ENCODE peak calls at places on chromosomes 12 and 14, in four cellular contexts. One of them, this sample, is unnamed.

GRCh38 chr14:20714593-20715250 is 26.2 kb downstream of the ANG start:
- DNase-seq in astrocyte: no peak
- DNase-seq in IMR-90: peak; percentile 34
- DNase-seq in CD8-positive, alpha-beta T cell: no peak
- DNase-seq in this sample: peak; percentile 88

GRCh38 chr14:103418508-103418818 is 33.2 kb downstream of the MARK3 start:
- DNase-seq in CD8-positive, alpha-beta T cell: no peak
- DNase-seq in astrocyte: peak; percentile 68
- DNase-seq in IMR-90: peak; percentile 87
- DNase-seq in this sample: peak; percentile 93

GRCh38 chr14:59018978-59019377 is 169.5 kb upstream of the DAAM1 start:
- DNase-seq in astrocyte: no peak
- DNase-seq in CD8-positive, alpha-beta T cell: no peak
- DNase-seq in IMR-90: peak; percentile 4
- DNase-seq in this sample: peak; percentile 53

GRCh38 chr12:62724947-62725447 is 210.0 kb downstream of the PPM1H start:
- DNase-seq in IMR-90: peak; percentile 96
- DNase-seq in astrocyte: peak; percentile 100
- DNase-seq in CD8-positive, alpha-beta T cell: no peak
- DNase-seq in this sample: peak; percentile 96

GRCh38 chr14:31420013-31420318 is 384 bp downstream of the HEATR5A start:
- DNase-seq in IMR-90: no peak
- DNase-seq in astrocyte: no peak
- DNase-seq in CD8-positive, alpha-beta T cell: no peak
- DNase-seq in this sample: no peak

GRCh38 chr14:105378199-105378598 is 20.1 kb upstream of the TEX22 start:
- DNase-seq in astrocyte: no peak
- DNase-seq in IMR-90: no peak
- DNase-seq in CD8-positive, alpha-beta T cell: no peak
- DNase-seq in this sample: no peak

GRCh38 chr14:85917631-85918030 is 387.7 kb downstream of the FLRT2 start:
- DNase-seq in astrocyte: no peak
- DNase-seq in CD8-positive, alpha-beta T cell: no peak
- DNase-seq in IMR-90: no peak
- DNase-seq in this sample: no peak

GRCh38 chr12:47312794-47313426 is 233.2 kb upstream of the AMIGO2 start:
- DNase-seq in IMR-90: no peak
- DNase-seq in astrocyte: no peak
- DNase-seq in CD8-positive, alpha-beta T cell: no peak
- DNase-seq in this sample: no peak

GRCh38 chr12:47216150-47216677 is 136.5 kb upstream of the AMIGO2 start:
- DNase-seq in IMR-90: no peak
- DNase-seq in astrocyte: no peak
- DNase-seq in CD8-positive, alpha-beta T cell: peak; percentile 28
- DNase-seq in this sample: no peak

GRCh38 chr14:90593254-90594040 is 196.6 kb downstream of the CALM1 start:
- DNase-seq in IMR-90: no peak
- DNase-seq in CD8-positive, alpha-beta T cell: no peak
- DNase-seq in astrocyte: no peak
- DNase-seq in this sample: no peak

GRCh38 chr12:102799229-102799628 is 117.8 kb downstream of the PAH start:
- DNase-seq in IMR-90: no peak
- DNase-seq in astrocyte: no peak
- DNase-seq in CD8-positive, alpha-beta T cell: no peak
- DNase-seq in this sample: no peak

GRCh38 chr14:68987653-68988036 is 8.5 kb upstream of the ACTN1 start:
- DNase-seq in astrocyte: no peak
- DNase-seq in CD8-positive, alpha-beta T cell: no peak
- DNase-seq in IMR-90: no peak
- DNase-seq in this sample: peak; percentile 6

GRCh38 chr12:75628916-75629315 is 117.5 kb upstream of the KRR1 start:
- DNase-seq in IMR-90: no peak
- DNase-seq in astrocyte: no peak
- DNase-seq in CD8-positive, alpha-beta T cell: no peak
- DNase-seq in this sample: no peak

GRCh38 chr12:55829967-55830600 is 697 bp upstream of the DNAJC14 start:
- DNase-seq in astrocyte: no peak
- DNase-seq in IMR-90: no peak
- DNase-seq in CD8-positive, alpha-beta T cell: no peak
- DNase-seq in this sample: no peak

GRCh38 chr14:99192823-99193222 is 79.2 kb downstream of the BCL11B start:
- DNase-seq in IMR-90: no peak
- DNase-seq in astrocyte: no peak
- DNase-seq in CD8-positive, alpha-beta T cell: no peak
- DNase-seq in this sample: no peak

GRCh38 chr12:13173012-13173441 is 23.5 kb upstream of the EMP1 start:
- DNase-seq in IMR-90: peak; percentile 75
- DNase-seq in CD8-positive, alpha-beta T cell: no peak
- DNase-seq in astrocyte: peak; percentile 70
- DNase-seq in this sample: peak; percentile 83

GRCh38 chr12:116040412-116040811 is 237.1 kb downstream of the MED13L start:
- DNase-seq in astrocyte: peak; percentile 68
- DNase-seq in CD8-positive, alpha-beta T cell: no peak
- DNase-seq in IMR-90: peak; percentile 60
- DNase-seq in this sample: no peak

GRCh38 chr12:117587646-117588287 is 226.3 kb upstream of the NOS1 start:
- DNase-seq in IMR-90: no peak
- DNase-seq in astrocyte: no peak
- DNase-seq in CD8-positive, alpha-beta T cell: no peak
- DNase-seq in this sample: peak; percentile 10

GRCh38 chr12:77992760-77993159 is 162.1 kb downstream of the NAV3 start:
- DNase-seq in astrocyte: no peak
- DNase-seq in CD8-positive, alpha-beta T cell: no peak
- DNase-seq in IMR-90: no peak
- DNase-seq in this sample: no peak

GRCh38 chr12:77998236-77998786 is 167.6 kb downstream of the NAV3 start:
- DNase-seq in CD8-positive, alpha-beta T cell: no peak
- DNase-seq in IMR-90: no peak
- DNase-seq in astrocyte: no peak
- DNase-seq in this sample: peak; percentile 25

GRCh38 chr12:77996670-77997069 is 166.0 kb downstream of the NAV3 start:
- DNase-seq in CD8-positive, alpha-beta T cell: no peak
- DNase-seq in astrocyte: no peak
- DNase-seq in IMR-90: no peak
- DNase-seq in this sample: no peak

GRCh38 chr12:77993658-77994057 is 163.0 kb downstream of the NAV3 start:
- DNase-seq in IMR-90: no peak
- DNase-seq in CD8-positive, alpha-beta T cell: no peak
- DNase-seq in astrocyte: no peak
- DNase-seq in this sample: no peak

GRCh38 chr12:77995436-77996167 is 164.9 kb downstream of the NAV3 start:
- DNase-seq in CD8-positive, alpha-beta T cell: no peak
- DNase-seq in IMR-90: peak; percentile 90
- DNase-seq in astrocyte: peak; percentile 95
- DNase-seq in this sample: peak; percentile 74
- TF ChIP-seq CTCF in CD8-positive, alpha-beta T cell: no peak
- TF ChIP-seq CTCF in IMR-90: no peak
- TF ChIP-seq CTCF in astrocyte: no peak
- TF ChIP-seq CTCF in this sample: no peak

DNA sequence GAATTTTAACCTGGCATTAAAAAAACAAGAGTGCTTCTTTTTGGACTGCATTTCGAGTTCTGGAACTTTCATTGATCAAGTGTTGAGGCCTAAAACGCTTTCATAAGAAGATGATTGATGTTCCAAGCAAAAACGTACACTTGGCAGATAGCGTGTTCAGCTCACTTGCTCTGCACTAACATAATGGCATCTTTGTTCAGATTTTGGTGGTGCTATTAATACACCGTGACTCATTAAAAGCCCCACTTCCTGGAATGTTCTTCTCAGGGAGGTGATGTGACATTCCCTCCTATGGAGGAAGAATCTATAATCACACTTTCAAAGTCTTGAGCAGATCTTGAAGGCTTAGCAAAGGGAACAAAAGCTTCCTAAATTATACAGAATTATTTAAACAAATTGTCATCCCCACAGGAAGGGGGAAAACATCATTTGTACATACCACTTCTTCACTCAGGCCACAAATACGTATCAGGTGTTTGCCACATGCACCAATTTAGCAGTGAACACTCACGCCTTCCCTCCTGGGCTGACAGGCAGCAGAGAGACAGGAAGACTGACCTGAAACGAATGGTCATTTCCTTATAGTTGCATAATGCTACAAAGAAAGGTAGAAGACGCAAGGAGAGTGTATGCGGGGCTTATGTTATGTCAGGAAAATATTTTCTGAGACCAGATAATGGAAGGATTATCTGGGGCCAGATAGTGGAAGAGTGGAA is 15.4 kb downstream of the HSP90AA1 start:
- DNase-seq in astrocyte: peak; percentile 88
- DNase-seq in CD8-positive, alpha-beta T cell: no peak
- DNase-seq in IMR-90: peak; percentile 81
- DNase-seq in this sample: peak; percentile 41
- H3K4me3 ChIP-seq in astrocyte: no peak overlapping the region
- H3K4me3 ChIP-seq in CD8-positive, alpha-beta T cell: no peak overlapping the region
- H3K4me3 ChIP-seq in IMR-90: no peak overlapping the region
- H3K4me3 ChIP-seq in this sample: no peak overlapping the region

GRCh38 chr12:80187660-80188090 is 88.3 kb downstream of the OTOGL start:
- DNase-seq in astrocyte: peak; percentile 62
- DNase-seq in CD8-positive, alpha-beta T cell: no peak
- DNase-seq in IMR-90: peak; percentile 41
- DNase-seq in this sample: peak; percentile 76

GRCh38 chr12:80186727-80187217 is 87.4 kb downstream of the OTOGL start:
- DNase-seq in CD8-positive, alpha-beta T cell: no peak
- DNase-seq in IMR-90: peak; percentile 97
- DNase-seq in astrocyte: peak; percentile 92
- DNase-seq in this sample: peak; percentile 96

GRCh38 chr12:80188566-80188965 is 89.2 kb downstream of the OTOGL start:
- DNase-seq in CD8-positive, alpha-beta T cell: no peak
- DNase-seq in IMR-90: peak; percentile 49
- DNase-seq in astrocyte: no peak
- DNase-seq in this sample: no peak

GRCh38 chr12:80190001-80190400 is 90.7 kb downstream of the OTOGL start:
- DNase-seq in CD8-positive, alpha-beta T cell: no peak
- DNase-seq in IMR-90: peak; percentile 21
- DNase-seq in astrocyte: no peak
- DNase-seq in this sample: peak; percentile 50

GRCh38 chr12:80189241-80189640 is 89.9 kb downstream of the OTOGL start:
- DNase-seq in CD8-positive, alpha-beta T cell: no peak
- DNase-seq in IMR-90: peak; percentile 93
- DNase-seq in astrocyte: peak; percentile 92
- DNase-seq in this sample: peak; percentile 77
- TF ChIP-seq CTCF in CD8-positive, alpha-beta T cell: no peak
- TF ChIP-seq CTCF in IMR-90: peak; percentile 13
- TF ChIP-seq CTCF in astrocyte: no peak
- TF ChIP-seq CTCF in this sample: no peak

DNA sequence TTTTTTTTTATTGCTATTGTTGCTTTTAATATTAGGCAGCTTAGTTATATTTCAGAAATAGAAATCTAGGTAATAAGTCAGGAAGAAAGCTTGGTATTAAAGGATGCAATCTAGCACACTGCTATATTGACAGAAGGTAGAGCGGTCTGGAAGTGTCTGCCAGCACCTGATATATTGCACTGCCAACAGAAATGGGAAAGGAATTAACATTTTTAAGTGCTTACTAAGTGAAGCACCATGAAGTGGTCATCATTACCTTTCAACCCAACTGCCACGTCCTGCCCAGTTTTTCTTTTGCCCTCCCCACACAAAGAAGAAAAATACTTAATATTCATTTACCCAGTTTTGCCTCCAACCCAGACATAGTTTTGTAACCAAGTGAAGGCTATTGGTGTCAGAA is 163.5 kb downstream of the KITLG start:
- DNase-seq in astrocyte: peak; percentile 42
- DNase-seq in CD8-positive, alpha-beta T cell: no peak
- DNase-seq in IMR-90: no peak
- DNase-seq in this sample: no peak
- H3K4me3 ChIP-seq in astrocyte: no peak overlapping the region
- H3K4me3 ChIP-seq in CD8-positive, alpha-beta T cell: no peak overlapping the region
- H3K4me3 ChIP-seq in IMR-90: no peak overlapping the region
- H3K4me3 ChIP-seq in this sample: no peak overlapping the region

GRCh38 chr12:99768758-99769157 is 121.2 kb downstream of the GARIN6 start:
- DNase-seq in astrocyte: no peak
- DNase-seq in CD8-positive, alpha-beta T cell: no peak
- DNase-seq in IMR-90: no peak
- DNase-seq in this sample: no peak

GRCh38 chr12:99766408-99766807 is 118.9 kb downstream of the GARIN6 start:
- DNase-seq in astrocyte: no peak
- DNase-seq in CD8-positive, alpha-beta T cell: no peak
- DNase-seq in IMR-90: no peak
- DNase-seq in this sample: no peak

GRCh38 chr12:99765469-99766114 is 118.0 kb downstream of the GARIN6 start:
- DNase-seq in IMR-90: no peak
- DNase-seq in CD8-positive, alpha-beta T cell: no peak
- DNase-seq in astrocyte: no peak
- DNase-seq in this sample: no peak

GRCh38 chr12:99769581-99769980 is 122.0 kb downstream of the GARIN6 start:
- DNase-seq in astrocyte: no peak
- DNase-seq in CD8-positive, alpha-beta T cell: no peak
- DNase-seq in IMR-90: no peak
- DNase-seq in this sample: no peak

GRCh38 chr12:99767809-99768208 is 120.3 kb downstream of the GARIN6 start:
- DNase-seq in IMR-90: peak; percentile 11
- DNase-seq in CD8-positive, alpha-beta T cell: no peak
- DNase-seq in astrocyte: peak; percentile 1
- DNase-seq in this sample: peak; percentile 40
- TF ChIP-seq CTCF in IMR-90: peak; percentile 51
- TF ChIP-seq CTCF in CD8-positive, alpha-beta T cell: no peak
- TF ChIP-seq CTCF in astrocyte: peak; percentile 24
- TF ChIP-seq CTCF in this sample: peak; percentile 54

GRCh38 chr14:93973607-93974006 is 2.8 kb downstream of the ASB2 start:
- DNase-seq in IMR-90: no peak
- DNase-seq in astrocyte: no peak
- DNase-seq in CD8-positive, alpha-beta T cell: no peak
- DNase-seq in this sample: no peak
- H3K4me3 ChIP-seq in IMR-90: no peak overlapping the region
- H3K4me3 ChIP-seq in astrocyte: no peak overlapping the region
- H3K4me3 ChIP-seq in CD8-positive, alpha-beta T cell: no peak overlapping the region
- H3K4me3 ChIP-seq in this sample: no peak overlapping the region

GRCh38 chr12:32895688-32896437 is 714 bp downstream of the PKP2 start:
- DNase-seq in IMR-90: no peak
- DNase-seq in astrocyte: no peak
- DNase-seq in CD8-positive, alpha-beta T cell: no peak
- DNase-seq in this sample: no peak
- TF ChIP-seq CTCF in IMR-90: no peak
- TF ChIP-seq CTCF in astrocyte: no peak
- TF ChIP-seq CTCF in CD8-positive, alpha-beta T cell: no peak
- TF ChIP-seq CTCF in this sample: peak; percentile 14

This sample was measured in choroid plexus epithelial cell.